ENCODE peak calls at places on chromosomes 16 and 17, in eight cellular contexts. M is BE2C, X is cardiac muscle cell, B is astrocyte of the spinal cord, U is colonic mucosa, P is AG09309, Q is pancreas, R is fibroblast of lung. I is an unnamed sample.

GRCh38 chr17:19275457-19276082 is 38.4 kb downstream of the EPN2 start:
- DNase-seq in R (no peak), Q (no peak), U (no peak), P (no peak), X (no peak), B (no peak), M (no peak), I (no peak)

GRCh38 chr17:41307647-41308046 is 1.5 kb downstream of the KRTAP16-1 start:
- DNase-seq in U (no peak), P (peak), R (no peak), M (no peak), Q (no peak), B (peak), X (no peak), I (no peak)

GRCh38 chr17:45073414-45074070 is 12.4 kb downstream of the NMT1 start:
- DNase-seq in U (no peak), M (no peak), B (peak), P (no peak), Q (no peak), R (peak), X (peak), I (no peak)

GRCh38 chr17:50337956-50338355 is 8.0 kb upstream of the XYLT2 start:
- DNase-seq in M (no peak), U (no peak), R (no peak), X (no peak), B (no peak), P (no peak), Q (no peak), I (no peak)

GRCh38 chr17:79305376-79305775 is 230.8 kb downstream of the ENGASE start:
- DNase-seq in B (no peak), R (no peak), M (no peak), U (no peak), P (no peak), Q (no peak), X (no peak), I (no peak)

GRCh38 chr16:7509919-7510705 is 177.5 kb downstream of the RBFOX1 start:
- DNase-seq in R (no peak), X (no peak), B (no peak), M (no peak), U (no peak), P (no peak), Q (no peak), I (no peak)

GRCh38 chr17:38914741-38915638 is 10.4 kb upstream of the LASP1NB start:
- DNase-seq in R (no peak), P (no peak), B (no peak), X (no peak), U (peak), M (peak), Q (peak), I (no peak)

GRCh38 chr17:82348434-82348833 is 10.6 kb upstream of the TEX19 start:
- DNase-seq in M (no peak), P (no peak), U (no peak), B (no peak), R (no peak), X (no peak), Q (no peak), I (no peak)

GRCh38 chr17:21036361-21036881 is 6.4 kb downstream of the USP22 start:
- DNase-seq in R (no peak), P (no peak), X (peak), U (no peak), M (no peak), Q (no peak), B (no peak), I (no peak)

GRCh38 chr16:51538707-51539604 is 387.9 kb upstream of the SALL1 start:
- DNase-seq in M (no peak), P (peak), U (no peak), X (peak), Q (no peak), B (peak), R (peak), I (peak)

GRCh38 chr16:52052818-52053217 is 494.1 kb downstream of the TOX3 start:
- DNase-seq in M (no peak), R (no peak), P (no peak), B (no peak), X (no peak), Q (no peak), U (no peak), I (no peak)

GRCh38 chr16:4936991-4937781 is at the start of gene PPL:
- DNase-seq in P (no peak), B (no peak), M (no peak), X (no peak), Q (peak), R (no peak), U (peak), I (no peak)

GRCh38 chr17:81512560-81512983 is at the start of gene ACTG1:
- DNase-seq in U (peak), B (peak), M (peak), R (peak), P (peak), X (peak), Q (peak), I (no peak)

GRCh38 chr17:80807014-80807413 is 184.6 kb upstream of the CHMP6 start:
- DNase-seq in U (no peak), M (no peak), R (no peak), B (no peak), P (no peak), Q (no peak), X (no peak), I (no peak)

GRCh38 chr16:69417537-69418199 is 6.8 kb upstream of the CYB5B start:
- DNase-seq in M (no peak), X (peak), R (peak), Q (no peak), B (peak), U (no peak), P (no peak), I (no peak)

GRCh38 chr17:43349142-43349541 is 49.7 kb upstream of the ARL4D start:
- DNase-seq in U (no peak), Q (no peak), X (no peak), M (no peak), B (no peak), R (no peak), P (no peak), I (no peak)
- TF ChIP-seq CTCF in U (no peak), Q (no peak), X (no peak), M (peak), B (peak), R (peak), P (no peak), I (no peak)

DNA sequence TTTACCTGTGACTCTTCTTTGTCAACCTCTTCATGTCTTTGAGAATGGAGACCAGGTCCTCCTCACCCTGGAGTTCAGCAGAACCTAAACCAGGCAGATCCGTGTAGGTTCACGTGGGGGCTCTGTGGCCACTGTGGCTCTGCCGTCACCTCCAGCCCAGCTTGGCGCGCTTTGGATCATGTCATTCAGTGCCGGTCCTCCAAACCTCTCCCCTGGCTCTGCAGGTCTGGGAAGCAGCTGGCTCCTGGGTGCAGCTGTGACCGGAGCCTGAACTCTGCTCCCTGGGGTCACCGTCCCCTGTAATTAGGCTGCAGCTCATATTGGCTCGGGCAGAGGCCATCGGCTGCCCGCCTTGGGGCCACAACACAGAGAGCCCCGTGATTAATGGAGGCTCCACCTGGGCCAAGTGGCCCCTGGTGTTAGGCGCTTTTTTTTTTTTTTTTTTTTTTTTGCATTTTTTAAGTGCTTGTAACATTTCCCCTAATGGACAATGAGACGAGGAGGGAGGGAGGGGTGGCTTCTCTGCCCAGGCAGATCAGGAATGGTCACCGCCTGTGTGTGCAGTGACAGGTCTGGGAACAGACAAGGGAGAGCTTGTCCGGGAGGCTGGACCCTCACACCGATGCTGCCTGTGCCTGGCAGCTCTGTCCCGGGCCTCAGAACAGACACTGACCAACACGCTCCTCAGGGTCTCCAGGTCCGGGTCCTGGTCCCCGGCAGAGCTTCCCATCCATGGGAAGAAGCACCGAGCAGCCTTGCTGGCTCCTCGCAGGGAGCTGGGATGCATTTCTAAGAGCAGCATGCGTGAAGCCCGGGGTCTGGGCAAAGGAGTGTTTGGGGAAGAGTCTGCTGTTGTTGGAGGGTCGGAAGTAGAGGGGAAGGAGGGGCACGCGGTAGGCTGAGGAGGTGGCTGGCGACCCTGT is 247.9 kb downstream of the SEC14L1 start:
- DNase-seq in X (no peak), P (no peak), U (no peak), Q (no peak), M (peak), B (no peak), R (no peak), I (no peak)
- H3K4me3 ChIP-seq in X (no peak), P (no peak), U (no peak), Q (peak), M (peak), B (no peak), R (no peak), I (no peak)

GRCh38 chr17:2202302-2202995 is 101.1 kb downstream of the SMG6 start:
- DNase-seq in P (no peak), Q (peak), U (no peak), R (no peak), M (no peak), B (no peak), X (no peak), I (no peak)
- TF ChIP-seq CTCF in P (no peak), Q (no peak), U (no peak), R (no peak), M (no peak), B (no peak), X (no peak), I (no peak)

GRCh38 chr17:63634163-63634562 is 11.9 kb downstream of the MAP3K3 start:
- DNase-seq in M (no peak), Q (no peak), X (peak), R (no peak), B (peak), P (no peak), U (no peak), I (no peak)
- H3K4me3 ChIP-seq in M (no peak), Q (no peak), X (no peak), R (no peak), B (no peak), P (no peak), U (no peak), I (no peak)